ENCODE peak calls at places on chromosomes 16 and 17, in five cellular contexts. M is body of pancreas; I is testis; N is effector memory CD4-positive, alpha-beta T cell; B is uterus. L is an unnamed sample. For H3K27me3, H3K4me1 and H3K36me3, the result is how much of the 10 kb centered on the place peaks cover.

GRCh38 chr16:27847030-27847550 is 216.4 kb downstream of the GSG1L start:
- DNase-seq in M (no peak), I (no peak), N (no peak), B (no peak), L (no peak)

GRCh38 chr17:38896373-38896954 is 26.6 kb downstream of the LASP1 start:
- DNase-seq in M (no peak), I (no peak), N (no peak), B (no peak), L (no peak)

GRCh38 chr17:42521666-42522262 is 14.3 kb upstream of the NAGLU start:
- DNase-seq in M (no peak), I (peak), N (no peak), B (no peak), L (no peak)

GRCh38 chr17:77403854-77404253 is 263.1 kb downstream of the SEC14L1 start:
- DNase-seq in M (no peak), I (no peak), N (no peak), B (no peak), L (no peak)

GRCh38 chr16:495127-495748 is 32.3 kb upstream of the CAPN15 start:
- DNase-seq in M (peak), I (peak), N (no peak), B (no peak), L (peak)

GRCh38 chr16:57700801-57701551 is 6.4 kb downstream of the DRC7 start:
- DNase-seq in M (no peak), I (no peak), N (no peak), B (no peak), L (no peak)

GRCh38 chr17:74147966-74148365 is 55.5 kb upstream of the RPL38 start:
- DNase-seq in M (no peak), I (no peak), N (no peak), B (no peak), L (no peak)

GRCh38 chr17:62058611-62059010 is 6.5 kb downstream of the MED13 start:
- DNase-seq in M (no peak), I (no peak), N (no peak), B (no peak), L (no peak)

GRCh38 chr16:55253987-55254386 is 70.0 kb upstream of the IRX6 start:
- DNase-seq in M (no peak), I (no peak), N (no peak), B (no peak), L (no peak)

GRCh38 chr17:17305282-17305801 is 2.2 kb downstream of the NT5M start:
- DNase-seq in M (no peak), I (peak), N (no peak), B (no peak), L (no peak)

GRCh38 chr16:29813644-29814562 is 1.9 kb downstream of the PRRT2 start:
- DNase-seq in M (no peak), I (no peak), N (no peak), B (peak), L (no peak)

GRCh38 chr17:43599835-43600234 is 53.7 kb upstream of the ETV4 start:
- DNase-seq in M (no peak), I (no peak), N (no peak), B (peak), L (no peak)

GRCh38 chr17:43597624-43598358 is 51.7 kb upstream of the ETV4 start:
- DNase-seq in M (no peak), I (no peak), N (no peak), B (no peak), L (no peak)

GRCh38 chr17:43601280-43602050 is 55.3 kb upstream of the ETV4 start:
- DNase-seq in M (peak), I (no peak), N (no peak), B (peak), L (no peak)

GRCh38 chr17:43599046-43599395 is 52.9 kb upstream of the ETV4 start:
- DNase-seq in M (no peak), I (no peak), N (no peak), B (no peak), L (no peak)

GRCh38 chr17:43598359-43599045 is 52.4 kb upstream of the ETV4 start:
- DNase-seq in M (no peak), I (no peak), N (no peak), B (no peak), L (no peak)
- H3K27me3 ChIP-seq in M (under half), I (under half), N (under half), B (under half), L (under half)

GRCh38 chr17:82016875-82017459 is 5.7 kb downstream of the CENPX start:
- DNase-seq in M (no peak), I (no peak), N (no peak), B (no peak), L (no peak)
- H3K4me1 ChIP-seq in M (under half), I (under half), N (under half), B (under half), L (under half)

GRCh38 chr16:51592535-51592934 is 441.5 kb upstream of the SALL1 start:
- DNase-seq in M (no peak), I (no peak), N (no peak), B (no peak), L (no peak)

GRCh38 chr16:51596247-51596646 is 445.2 kb upstream of the SALL1 start:
- DNase-seq in M (no peak), I (peak), N (no peak), B (no peak), L (no peak)

GRCh38 chr16:51591480-51591879 is 440.4 kb upstream of the SALL1 start:
- DNase-seq in M (no peak), I (no peak), N (no peak), B (no peak), L (no peak)

GRCh38 chr16:51592013-51592501 is 441.0 kb upstream of the SALL1 start:
- DNase-seq in M (no peak), I (no peak), N (no peak), B (no peak), L (no peak)
- H3K36me3 ChIP-seq in M (under half), I (under half), N (under half), B (under half), L (under half)

GRCh38 chr17:80513892-80514291 is 30.7 kb upstream of the RPTOR start:
- DNase-seq in M (no peak), I (peak), N (no peak), B (no peak), L (no peak)
- H3K27me3 ChIP-seq in M (under half), I (under half), N (under half), B (under half), L (under half)

DNA sequence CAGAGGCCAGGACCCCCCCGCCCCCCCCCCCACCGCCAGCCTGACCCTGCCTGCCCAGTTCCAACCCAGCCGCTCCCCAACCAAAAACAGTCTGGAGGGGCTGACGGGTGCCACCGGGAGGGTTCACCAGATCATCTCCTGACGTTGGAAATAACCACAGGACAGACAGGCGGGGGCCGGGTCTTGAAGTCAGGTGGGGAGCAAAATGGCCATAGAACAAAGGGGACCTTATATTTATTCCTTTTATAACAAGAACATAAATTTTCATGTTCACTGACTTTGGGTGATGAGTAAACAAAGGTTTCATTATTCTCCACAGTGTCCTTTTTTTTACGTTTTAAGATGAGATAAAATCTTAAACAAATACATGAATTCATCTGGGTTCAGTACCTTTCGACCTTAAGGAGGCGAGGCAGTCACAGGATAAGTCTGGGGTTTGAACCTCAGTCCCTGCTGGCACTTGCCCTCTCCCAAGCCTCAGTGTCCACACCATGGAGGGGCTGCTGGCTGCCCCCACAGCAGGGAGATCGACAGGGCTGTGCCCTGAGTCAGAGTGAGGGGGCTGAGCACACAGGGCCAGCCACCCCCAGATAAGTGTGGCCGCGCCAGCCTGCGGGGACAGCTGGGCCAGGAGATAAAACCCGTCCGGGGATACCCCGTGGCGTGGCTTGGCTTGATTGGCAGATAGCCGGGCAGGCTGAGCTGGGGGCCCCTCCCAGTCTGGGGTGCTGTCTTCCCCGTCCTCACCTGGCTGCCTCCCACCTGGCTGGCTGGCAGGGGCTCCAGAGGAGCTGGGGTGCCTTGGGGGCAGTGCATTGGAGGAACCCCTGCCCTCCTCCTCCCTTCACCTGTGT is 15.0 kb downstream of the SLC7A5 start:
- DNase-seq in M (no peak), I (peak), N (peak), B (no peak), L (no peak)
- H3K4me1 ChIP-seq in M (under half), I (half or more), N (under half), B (under half), L (under half)

GRCh38 chr16:84485255-84486010 is 19.0 kb downstream of the MEAK7 start:
- DNase-seq in M (no peak), I (no peak), N (no peak), B (no peak), L (no peak)

GRCh38 chr16:84489141-84489540 is 15.3 kb downstream of the MEAK7 start:
- DNase-seq in M (no peak), I (no peak), N (no peak), B (no peak), L (no peak)

GRCh38 chr16:84486126-84486525 is 18.3 kb downstream of the MEAK7 start:
- DNase-seq in M (no peak), I (no peak), N (no peak), B (no peak), L (no peak)

GRCh38 chr16:84486551-84487235 is 17.8 kb downstream of the MEAK7 start:
- DNase-seq in M (no peak), I (no peak), N (no peak), B (no peak), L (no peak)

GRCh38 chr16:84487358-84487757 is 17.1 kb downstream of the MEAK7 start:
- DNase-seq in M (no peak), I (no peak), N (no peak), B (no peak), L (no peak)
- H3K36me3 ChIP-seq in M (under half), I (under half), N (under half), B (under half), L (under half)

GRCh38 chr17:49487202-49487601 is 7.9 kb upstream of the NGFR start:
- DNase-seq in M (no peak), I (no peak), N (no peak), B (no peak), L (no peak)
- H3K27me3 ChIP-seq in M (under half), I (under half), N (under half), B (under half), L (under half)

L was measured in HAP-1.